ENCODE peak calls at places on chromosomes 11 and 22, in five cellular contexts. S is effector memory CD4-positive, alpha-beta T cell; L is KBM-7; A is AG04450; U is H1. W is an unnamed sample.

GRCh38 chr11:127066426-127067090 is 66.0 kb upstream of the KIRREL3 start:
- DNase-seq in S (no peak), L (no peak), A (no peak), U (peak), W (no peak)

GRCh38 chr11:32312865-32313403 is 122.4 kb downstream of the WT1 start:
- DNase-seq in S (no peak), L (peak), A (no peak), U (peak), W (peak)

GRCh38 chr11:69744435-69744834 is 30.7 kb downstream of the FGF4 start:
- DNase-seq in S (no peak), L (no peak), A (peak), U (no peak), W (no peak)

GRCh38 chr22:32532819-32533128 is 58.2 kb downstream of the FBXO7 start:
- DNase-seq in S (no peak), L (no peak), A (no peak), U (no peak), W (no peak)

GRCh38 chr22:19941365-19942070 is at the start of the genes COMT and TXNRD2:
- DNase-seq in S (peak), L (peak), A (no peak), U (no peak), W (peak)

GRCh38 chr22:37064553-37064952 is 13.0 kb downstream of the KCTD17 start:
- DNase-seq in S (no peak), L (no peak), A (no peak), U (no peak), W (no peak)

GRCh38 chr11:75938543-75938942 is 123.5 kb downstream of the UVRAG start:
- DNase-seq in S (no peak), L (no peak), A (no peak), U (no peak), W (no peak)

GRCh38 chr11:131689049-131689925 is 318.9 kb downstream of the NTM start:
- DNase-seq in S (no peak), L (no peak), A (no peak), U (no peak), W (no peak)

GRCh38 chr11:128928400-128928799 is 14.3 kb downstream of the TP53AIP1 start:
- DNase-seq in S (no peak), L (no peak), A (no peak), U (no peak), W (peak)

GRCh38 chr11:9528141-9528511 is 45.3 kb upstream of the WEE1 start:
- DNase-seq in S (no peak), L (no peak), A (no peak), U (no peak), W (no peak)

GRCh38 chr11:68538025-68538424 is 77.5 kb downstream of the PPP6R3 start:
- DNase-seq in S (no peak), L (no peak), A (no peak), U (no peak), W (no peak)

GRCh38 chr11:8387141-8387540 is 123.5 kb upstream of the LMO1 start:
- DNase-seq in S (no peak), L (no peak), A (no peak), U (no peak), W (no peak)

GRCh38 chr22:44524806-44525205 is 26.8 kb upstream of the RTL6 start:
- DNase-seq in S (no peak), L (no peak), A (no peak), U (no peak), W (no peak)

GRCh38 chr11:58998480-58999290 is 59.4 kb downstream of the GLYATL1 start:
- DNase-seq in S (no peak), L (no peak), A (no peak), U (no peak), W (no peak)

GRCh38 chr11:131041331-131042040 is 125.2 kb upstream of the SNX19 start:
- DNase-seq in S (no peak), L (no peak), A (no peak), U (no peak), W (no peak)

W was measured in activated CD8-positive, alpha-beta T cell treated with anti-CD3 and anti-CD28 coated beads for 36 hours.